ENCODE peak calls at places on chromosomes 11 and 22, in five cellular contexts. X is adrenal gland, T is body of pancreas, P is heart left ventricle, Z is astrocyte of the cerebellum. Q is an unnamed sample.

GRCh38 chr11:5007561-5007960 is 12.9 kb downstream of the OR51L1 start:
- DNase-seq in X (no peak), T (no peak), P (no peak), Z (no peak), Q (no peak)

GRCh38 chr22:30195245-30196140 is 51.1 kb downstream of the LIF start:
- DNase-seq in X (no peak), T (no peak), P (no peak), Z (no peak), Q (no peak)

GRCh38 chr11:75728992-75729391 is 11.4 kb downstream of the MOGAT2 start:
- DNase-seq in X (no peak), T (no peak), P (no peak), Z (no peak), Q (no peak)

GRCh38 chr22:28283025-28283654 is 364.1 kb upstream of the PITPNB start:
- DNase-seq in X (no peak), T (no peak), P (no peak), Z (peak; percentile 62), Q (no peak)

GRCh38 chr22:29253561-29254282 is 14.1 kb downstream of the RHBDD3 start:
- DNase-seq in X (no peak), T (no peak), P (no peak), Z (no peak), Q (no peak)

GRCh38 chr11:92728628-92729027 is 240.8 kb upstream of the MTNR1B start:
- DNase-seq in X (no peak), T (no peak), P (no peak), Z (no peak), Q (no peak)

GRCh38 chr22:22164541-22165272 is 79.9 kb upstream of the VPREB1 start:
- DNase-seq in X (no peak), T (no peak), P (no peak), Z (no peak), Q (no peak)

GRCh38 chr22:39294571-39295468 is 24.6 kb downstream of the RPL3 start:
- DNase-seq in X (no peak), T (no peak), P (no peak), Z (no peak), Q (no peak)

GRCh38 chr11:130478204-130478701 is 29.8 kb downstream of the ADAMTS15 start:
- DNase-seq in X (peak; percentile 87), T (peak; percentile 50), P (peak; percentile 86), Z (peak; percentile 56), Q (peak; percentile 78)

GRCh38 chr11:88293931-88294330 is 43.6 kb downstream of the CTSC start:
- DNase-seq in X (peak; percentile 15), T (no peak), P (no peak), Z (no peak), Q (no peak)

GRCh38 chr22:41369089-41369745 is 12.5 kb upstream of the TEF start:
- DNase-seq in X (no peak), T (peak; percentile 39), P (no peak), Z (no peak), Q (no peak)

GRCh38 chr11:120613264-120614226 is 102.0 kb downstream of the GRIK4 start:
- DNase-seq in X (no peak), T (no peak), P (no peak), Z (no peak), Q (no peak)

GRCh38 chr11:106012744-106013143 is 9.3 kb downstream of the MSANTD4 start:
- DNase-seq in X (no peak), T (peak; percentile 38), P (no peak), Z (peak; percentile 62), Q (no peak)

GRCh38 chr11:65150513-65151271 is 16.4 kb upstream of the SYVN1 start:
- DNase-seq in X (peak; percentile 98), T (peak; percentile 98), P (peak; percentile 90), Z (peak; percentile 34), Q (peak; percentile 83)

GRCh38 chr11:128924109-128924508 is 18.6 kb downstream of the TP53AIP1 start:
- DNase-seq in X (no peak), T (no peak), P (no peak), Z (no peak), Q (no peak)

GRCh38 chr11:128926437-128927107 is 16.1 kb downstream of the TP53AIP1 start:
- DNase-seq in X (no peak), T (no peak), P (no peak), Z (no peak), Q (no peak)

GRCh38 chr11:128927108-128927461 is 15.6 kb downstream of the TP53AIP1 start:
- DNase-seq in X (no peak), T (no peak), P (no peak), Z (no peak), Q (no peak)

GRCh38 chr11:128926000-128926399 is 16.7 kb downstream of the TP53AIP1 start:
- DNase-seq in X (no peak), T (no peak), P (no peak), Z (no peak), Q (no peak)

GRCh38 chr11:128924618-128925017 is 18.1 kb downstream of the TP53AIP1 start:
- DNase-seq in X (no peak), T (no peak), P (no peak), Z (no peak), Q (no peak)
- TF ChIP-seq CTCF in X (no peak), T (no peak), P (no peak), Z (no peak), Q (no peak)

DNA sequence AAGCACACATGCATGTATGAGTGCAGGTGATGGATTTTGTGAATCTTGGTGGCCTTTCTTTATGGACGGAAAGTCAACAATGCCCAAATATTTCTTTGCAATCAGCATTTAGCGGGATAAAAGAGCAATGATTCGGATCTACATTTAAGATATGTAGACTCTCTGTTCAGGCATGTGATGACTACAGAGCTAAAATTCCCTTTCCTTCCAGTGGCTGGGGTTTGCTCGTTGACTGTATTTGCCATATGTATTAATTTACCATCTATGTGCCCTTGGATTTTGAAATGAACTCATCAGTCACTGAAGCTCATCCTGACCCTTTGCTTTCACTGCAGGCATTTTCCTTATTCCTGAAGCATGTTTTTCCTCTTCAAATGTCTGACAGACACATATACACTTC is 13.6 kb downstream of the BLID start:
- DNase-seq in X (no peak), T (no peak), P (no peak), Z (no peak), Q (no peak)
- H3K4me3 ChIP-seq in X (no peak overlapping the region), T (no peak overlapping the region), P (no peak overlapping the region), Z (peak overlapping the region; percentile 79), Q (peak overlapping the region; percentile 72)

DNA sequence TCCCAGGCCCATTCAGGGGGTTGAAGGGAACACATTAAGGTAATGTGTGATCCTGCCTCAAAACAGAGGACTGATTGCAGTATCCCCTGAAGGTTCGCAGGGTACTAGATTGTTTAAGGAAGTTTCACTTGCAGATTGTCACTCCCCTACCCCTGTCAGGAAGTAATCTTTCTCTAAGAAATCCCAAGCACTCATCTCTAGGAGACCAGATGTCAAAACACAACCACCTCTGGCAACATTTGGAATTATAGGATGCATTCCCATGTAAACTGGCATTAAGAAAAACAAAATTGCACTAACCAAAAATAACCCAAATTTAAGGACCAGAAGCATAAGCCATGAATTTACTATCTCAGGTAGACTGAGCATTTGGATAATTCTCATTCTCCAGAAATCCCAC is 1.6 kb downstream of the MRPL17 start:
- DNase-seq in X (no peak), T (no peak), P (no peak), Z (no peak), Q (no peak)
- TF ChIP-seq CTCF in X (no peak), T (no peak), P (no peak), Z (no peak), Q (no peak)

GRCh38 chr22:50473855-50474671 is 772 bp downstream of the SBF1 start:
- DNase-seq in X (peak; percentile 57), T (peak; percentile 61), P (peak; percentile 72), Z (peak; percentile 8), Q (peak; percentile 33)

GRCh38 chr22:50474711-50475651 is at the start of gene SBF1:
- DNase-seq in X (peak; percentile 92), T (peak; percentile 95), P (peak; percentile 97), Z (peak; percentile 69), Q (peak; percentile 94)

GRCh38 chr22:50471197-50471847 is 3.5 kb downstream of the SBF1 start:
- DNase-seq in X (no peak), T (no peak), P (no peak), Z (no peak), Q (no peak)

GRCh38 chr22:50471962-50472361 is 2.9 kb downstream of the SBF1 start:
- DNase-seq in X (no peak), T (no peak), P (no peak), Z (no peak), Q (no peak)

GRCh38 chr22:50473088-50473487 is 1.7 kb downstream of the SBF1 start:
- DNase-seq in X (no peak), T (no peak), P (no peak), Z (no peak), Q (no peak)
- H3K4me3 ChIP-seq in X (no peak overlapping the region), T (no peak overlapping the region), P (peak overlapping the region; percentile 87), Z (no peak overlapping the region), Q (peak overlapping the region; percentile 93)

DNA sequence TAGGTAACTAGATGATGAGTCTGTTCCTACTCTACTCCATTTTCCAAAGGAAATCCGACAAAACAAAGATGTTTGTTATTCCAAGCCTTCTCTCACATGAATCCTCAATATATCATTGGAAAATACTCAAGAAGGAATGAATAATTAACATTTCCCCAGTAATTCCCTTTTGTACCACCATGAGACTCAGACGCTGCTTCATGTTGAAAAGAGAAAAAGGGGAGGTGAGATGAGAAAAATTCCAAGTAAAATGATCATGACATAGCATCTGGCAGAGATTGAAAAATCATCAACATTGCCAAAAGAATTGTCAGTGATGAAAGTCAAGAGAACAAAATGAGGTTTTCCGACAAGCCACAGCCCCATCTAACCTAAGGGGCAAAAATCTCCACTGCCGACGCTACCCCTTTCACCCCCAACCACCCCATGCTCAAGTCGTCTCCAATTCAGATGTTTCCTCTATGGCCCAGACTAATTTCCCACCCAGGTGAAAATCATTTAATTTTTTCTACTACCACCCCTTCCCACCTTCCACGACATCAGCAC is 1.3 kb downstream of the RAB6A start:
- DNase-seq in X (no peak), T (no peak), P (no peak), Z (peak; percentile 18), Q (no peak)
- TF ChIP-seq CTCF in X (peak; percentile 45), T (no peak), P (no peak), Z (peak; percentile 32), Q (no peak)

DNA sequence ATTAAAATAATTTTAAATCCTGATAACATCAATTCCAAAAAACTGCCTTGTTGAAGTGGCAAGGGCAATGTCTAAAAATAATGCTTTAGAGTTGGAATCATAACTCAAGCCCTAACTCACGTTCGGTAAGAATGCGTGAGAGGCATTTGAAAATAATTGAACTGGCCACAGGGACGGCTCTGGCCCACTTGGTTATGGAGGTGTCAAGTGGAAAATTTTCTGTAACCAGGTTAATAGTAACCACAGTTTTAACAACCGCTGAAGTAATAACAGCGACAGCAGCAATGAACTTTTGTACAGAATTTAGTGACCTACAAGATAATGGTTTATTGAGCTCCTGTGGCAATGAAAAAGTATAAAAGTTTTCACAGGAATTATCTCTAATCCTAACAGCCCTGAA is 79.4 kb downstream of the ETS1 start:
- DNase-seq in X (no peak), T (no peak), P (no peak), Z (no peak), Q (no peak)
- H3K4me3 ChIP-seq in X (no peak overlapping the region), T (no peak overlapping the region), P (peak overlapping the region; percentile 37), Z (no peak overlapping the region), Q (peak overlapping the region; percentile 58)

GRCh38 chr22:20186183-20186870 is 35.5 kb upstream of the CCDC188 start:
- DNase-seq in X (no peak), T (no peak), P (no peak), Z (no peak), Q (no peak)
- TF ChIP-seq CTCF in X (no peak), T (no peak), P (no peak), Z (no peak), Q (no peak)

Q was measured in left ventricle myocardium inferior.